ENCODE peak calls at places on chromosome 19, in ten cellular contexts. One of them, this sample, is unnamed.

GRCh38 chr19:19615086-19615485 is 3.4 kb downstream of the PBX4 start:
- DNase-seq in DMS153: no peak
- DNase-seq in left ventricle myocardium inferior: no peak
- DNase-seq in stimulated activated CD4-positive, alpha-beta T cell treated with anti-CD3 and anti-CD28 coated beads, Interleukin-4, amount 100 ng/mL, for 1 hour: no peak
- DNase-seq in GM13977: no peak
- DNase-seq in stomach: no peak
- DNase-seq in pancreas: no peak
- DNase-seq in MM.1S: no peak
- DNase-seq in activated gamma-delta T cell treated with anti-CD3 and anti-CD28 coated beads, Interleukin-2, amount 50 U/mL, for 16 hours: no peak
- DNase-seq in naive thymus-derived CD8-positive, alpha-beta T cell: no peak
- DNase-seq in this sample: peak; percentile 49

GRCh38 chr19:5130371-5131030 is 161.6 kb downstream of the KDM4B start:
- DNase-seq in activated gamma-delta T cell treated with anti-CD3 and anti-CD28 coated beads, Interleukin-2, amount 50 U/mL, for 16 hours: peak; percentile 52
- DNase-seq in stomach: no peak
- DNase-seq in DMS153: no peak
- DNase-seq in MM.1S: no peak
- DNase-seq in pancreas: no peak
- DNase-seq in left ventricle myocardium inferior: no peak
- DNase-seq in GM13977: peak; percentile 87
- DNase-seq in stimulated activated CD4-positive, alpha-beta T cell treated with anti-CD3 and anti-CD28 coated beads, Interleukin-4, amount 100 ng/mL, for 1 hour: peak; percentile 38
- DNase-seq in naive thymus-derived CD8-positive, alpha-beta T cell: peak; percentile 93
- DNase-seq in this sample: peak; percentile 26

GRCh38 chr19:15717781-15718180 is 10.0 kb upstream of the OR10H2 start:
- DNase-seq in pancreas: no peak
- DNase-seq in activated gamma-delta T cell treated with anti-CD3 and anti-CD28 coated beads, Interleukin-2, amount 50 U/mL, for 16 hours: no peak
- DNase-seq in stomach: no peak
- DNase-seq in naive thymus-derived CD8-positive, alpha-beta T cell: no peak
- DNase-seq in DMS153: no peak
- DNase-seq in MM.1S: no peak
- DNase-seq in stimulated activated CD4-positive, alpha-beta T cell treated with anti-CD3 and anti-CD28 coated beads, Interleukin-4, amount 100 ng/mL, for 1 hour: no peak
- DNase-seq in GM13977: no peak
- DNase-seq in left ventricle myocardium inferior: no peak
- DNase-seq in this sample: no peak

GRCh38 chr19:48480476-48481190 is 11.5 kb downstream of the CYTH2 start:
- DNase-seq in stomach: no peak
- DNase-seq in naive thymus-derived CD8-positive, alpha-beta T cell: peak; percentile 54
- DNase-seq in stimulated activated CD4-positive, alpha-beta T cell treated with anti-CD3 and anti-CD28 coated beads, Interleukin-4, amount 100 ng/mL, for 1 hour: peak; percentile 59
- DNase-seq in left ventricle myocardium inferior: peak; percentile 56
- DNase-seq in GM13977: no peak
- DNase-seq in MM.1S: no peak
- DNase-seq in pancreas: no peak
- DNase-seq in activated gamma-delta T cell treated with anti-CD3 and anti-CD28 coated beads, Interleukin-2, amount 50 U/mL, for 16 hours: peak; percentile 31
- DNase-seq in DMS153: no peak
- DNase-seq in this sample: peak; percentile 45

GRCh38 chr19:54449701-54450069 is 686 bp downstream of the LENG8 start:
- DNase-seq in naive thymus-derived CD8-positive, alpha-beta T cell: no peak
- DNase-seq in GM13977: no peak
- DNase-seq in MM.1S: no peak
- DNase-seq in pancreas: no peak
- DNase-seq in activated gamma-delta T cell treated with anti-CD3 and anti-CD28 coated beads, Interleukin-2, amount 50 U/mL, for 16 hours: no peak
- DNase-seq in stimulated activated CD4-positive, alpha-beta T cell treated with anti-CD3 and anti-CD28 coated beads, Interleukin-4, amount 100 ng/mL, for 1 hour: no peak
- DNase-seq in left ventricle myocardium inferior: no peak
- DNase-seq in stomach: no peak
- DNase-seq in DMS153: no peak
- DNase-seq in this sample: no peak

GRCh38 chr19:16066611-16067104 is 9.6 kb upstream of the TPM4 start:
- DNase-seq in activated gamma-delta T cell treated with anti-CD3 and anti-CD28 coated beads, Interleukin-2, amount 50 U/mL, for 16 hours: no peak
- DNase-seq in stimulated activated CD4-positive, alpha-beta T cell treated with anti-CD3 and anti-CD28 coated beads, Interleukin-4, amount 100 ng/mL, for 1 hour: peak; percentile 37
- DNase-seq in GM13977: peak; percentile 73
- DNase-seq in DMS153: no peak
- DNase-seq in left ventricle myocardium inferior: no peak
- DNase-seq in naive thymus-derived CD8-positive, alpha-beta T cell: peak; percentile 43
- DNase-seq in MM.1S: peak; percentile 63
- DNase-seq in stomach: peak; percentile 49
- DNase-seq in pancreas: no peak
- DNase-seq in this sample: peak; percentile 39

GRCh38 chr19:33394006-33394722 is 20.7 kb downstream of the CEBPG start:
- DNase-seq in MM.1S: no peak
- DNase-seq in DMS153: no peak
- DNase-seq in pancreas: no peak
- DNase-seq in GM13977: no peak
- DNase-seq in stimulated activated CD4-positive, alpha-beta T cell treated with anti-CD3 and anti-CD28 coated beads, Interleukin-4, amount 100 ng/mL, for 1 hour: no peak
- DNase-seq in left ventricle myocardium inferior: peak; percentile 57
- DNase-seq in activated gamma-delta T cell treated with anti-CD3 and anti-CD28 coated beads, Interleukin-2, amount 50 U/mL, for 16 hours: no peak
- DNase-seq in naive thymus-derived CD8-positive, alpha-beta T cell: no peak
- DNase-seq in stomach: no peak
- DNase-seq in this sample: no peak

GRCh38 chr19:47002106-47002766 is 17.4 kb upstream of the NPAS1 start:
- DNase-seq in DMS153: no peak
- DNase-seq in MM.1S: no peak
- DNase-seq in stomach: peak; percentile 45
- DNase-seq in GM13977: no peak
- DNase-seq in left ventricle myocardium inferior: no peak
- DNase-seq in activated gamma-delta T cell treated with anti-CD3 and anti-CD28 coated beads, Interleukin-2, amount 50 U/mL, for 16 hours: no peak
- DNase-seq in pancreas: no peak
- DNase-seq in stimulated activated CD4-positive, alpha-beta T cell treated with anti-CD3 and anti-CD28 coated beads, Interleukin-4, amount 100 ng/mL, for 1 hour: no peak
- DNase-seq in naive thymus-derived CD8-positive, alpha-beta T cell: no peak
- DNase-seq in this sample: no peak

GRCh38 chr19:38277969-38278680 is 13.8 kb downstream of the SPINT2 start:
- DNase-seq in MM.1S: no peak
- DNase-seq in stomach: peak; percentile 39
- DNase-seq in activated gamma-delta T cell treated with anti-CD3 and anti-CD28 coated beads, Interleukin-2, amount 50 U/mL, for 16 hours: no peak
- DNase-seq in GM13977: no peak
- DNase-seq in stimulated activated CD4-positive, alpha-beta T cell treated with anti-CD3 and anti-CD28 coated beads, Interleukin-4, amount 100 ng/mL, for 1 hour: no peak
- DNase-seq in left ventricle myocardium inferior: peak; percentile 68
- DNase-seq in DMS153: no peak
- DNase-seq in pancreas: peak; percentile 50
- DNase-seq in naive thymus-derived CD8-positive, alpha-beta T cell: no peak
- DNase-seq in this sample: no peak

GRCh38 chr19:47020992-47021496 is 1.4 kb downstream of the NPAS1 start:
- DNase-seq in GM13977: peak; percentile 68
- DNase-seq in DMS153: no peak
- DNase-seq in activated gamma-delta T cell treated with anti-CD3 and anti-CD28 coated beads, Interleukin-2, amount 50 U/mL, for 16 hours: no peak
- DNase-seq in stomach: no peak
- DNase-seq in naive thymus-derived CD8-positive, alpha-beta T cell: no peak
- DNase-seq in left ventricle myocardium inferior: no peak
- DNase-seq in stimulated activated CD4-positive, alpha-beta T cell treated with anti-CD3 and anti-CD28 coated beads, Interleukin-4, amount 100 ng/mL, for 1 hour: no peak
- DNase-seq in MM.1S: no peak
- DNase-seq in pancreas: no peak
- DNase-seq in this sample: no peak

GRCh38 chr19:18059297-18059696 is 27.4 kb downstream of the IL12RB1 start:
- DNase-seq in naive thymus-derived CD8-positive, alpha-beta T cell: no peak
- DNase-seq in MM.1S: no peak
- DNase-seq in stomach: no peak
- DNase-seq in stimulated activated CD4-positive, alpha-beta T cell treated with anti-CD3 and anti-CD28 coated beads, Interleukin-4, amount 100 ng/mL, for 1 hour: no peak
- DNase-seq in activated gamma-delta T cell treated with anti-CD3 and anti-CD28 coated beads, Interleukin-2, amount 50 U/mL, for 16 hours: no peak
- DNase-seq in GM13977: no peak
- DNase-seq in left ventricle myocardium inferior: no peak
- DNase-seq in DMS153: no peak
- DNase-seq in pancreas: no peak
- DNase-seq in this sample: no peak

GRCh38 chr19:1717200-1717969 is 35.9 kb upstream of the ONECUT3 start:
- DNase-seq in left ventricle myocardium inferior: no peak
- DNase-seq in activated gamma-delta T cell treated with anti-CD3 and anti-CD28 coated beads, Interleukin-2, amount 50 U/mL, for 16 hours: no peak
- DNase-seq in stomach: no peak
- DNase-seq in naive thymus-derived CD8-positive, alpha-beta T cell: no peak
- DNase-seq in stimulated activated CD4-positive, alpha-beta T cell treated with anti-CD3 and anti-CD28 coated beads, Interleukin-4, amount 100 ng/mL, for 1 hour: no peak
- DNase-seq in pancreas: no peak
- DNase-seq in DMS153: no peak
- DNase-seq in GM13977: no peak
- DNase-seq in MM.1S: no peak
- DNase-seq in this sample: no peak

This sample was measured in effector memory CD8-positive, alpha-beta T cell.